ENCODE peak calls at places on chromosomes 7 and 10, in ten cellular contexts. C is kidney epithelial cell; M is CD8-positive, alpha-beta T cell; E is cardiac fibroblast; F is colonic mucosa; Z is HepG2; X is endothelial cell of umbilical vein; S is IMR-90; H is psoas muscle; O is heart left ventricle. K is an unnamed sample.

GRCh38 chr10:74967850-74968620 is 141.6 kb downstream of the KAT6B start:
- DNase-seq in M (no peak), O (no peak), F (no peak), X (peak; percentile 66), C (no peak), E (no peak), H (no peak), Z (peak; percentile 37), S (no peak), K (no peak)

GRCh38 chr10:113524120-113524519 is 28.7 kb upstream of the HABP2 start:
- DNase-seq in F (no peak), X (no peak), C (no peak), O (no peak), H (no peak), S (no peak), Z (peak; percentile 11), M (no peak), E (no peak), K (no peak)

GRCh38 chr7:16396766-16397496 is 24.4 kb downstream of the CRPPA start:
- DNase-seq in M (no peak), E (no peak), H (no peak), O (no peak), S (peak; percentile 2), X (peak; percentile 2), F (no peak), Z (no peak), C (no peak), K (no peak)

GRCh38 chr7:158695726-158696452 is 8.7 kb downstream of the NCAPG2 start:
- DNase-seq in M (peak; percentile 50), C (no peak), Z (peak; percentile 35), H (no peak), E (peak; percentile 94), O (no peak), F (peak; percentile 75), X (peak; percentile 82), S (peak; percentile 77), K (peak; percentile 61)

GRCh38 chr7:157663061-157663863 is 326.5 kb downstream of the DNAJB6 start:
- DNase-seq in S (no peak), C (no peak), Z (no peak), E (no peak), H (peak; percentile 44), M (no peak), X (no peak), O (no peak), F (no peak), K (no peak)

GRCh38 chr7:157771689-157772088 is 434.9 kb downstream of the DNAJB6 start:
- DNase-seq in C (no peak), Z (no peak), H (no peak), X (no peak), O (no peak), S (no peak), E (no peak), F (no peak), M (no peak), K (no peak)

GRCh38 chr10:36023939-36024338 is 381.8 kb upstream of the FZD8 start:
- DNase-seq in H (no peak), O (no peak), X (peak; percentile 27), C (peak; percentile 79), S (peak; percentile 79), Z (peak; percentile 3), F (no peak), E (peak; percentile 72), M (no peak), K (peak; percentile 45)

GRCh38 chr7:121138262-121138933 is 149.9 kb downstream of the CPED1 start:
- DNase-seq in X (no peak), S (no peak), Z (no peak), F (no peak), C (no peak), H (no peak), O (no peak), M (no peak), E (no peak), K (no peak)

GRCh38 chr10:48594799-48595198 is 10.1 kb downstream of the ARHGAP22 start:
- DNase-seq in F (no peak), E (no peak), C (no peak), M (no peak), S (no peak), O (no peak), H (no peak), X (no peak), Z (no peak), K (no peak)

GRCh38 chr10:33334839-33335549 is 527 bp upstream of the NRP1 start:
- DNase-seq in S (peak; percentile 87), M (no peak), E (peak; percentile 96), F (peak; percentile 71), X (peak; percentile 91), H (peak; percentile 86), O (peak; percentile 88), C (no peak), Z (peak; percentile 36), K (peak; percentile 74)

GRCh38 chr10:103540722-103541121 is 47.2 kb downstream of the NEURL1 start:
- DNase-seq in Z (no peak), S (peak; percentile 13), E (peak; percentile 24), H (no peak), C (no peak), X (no peak), F (no peak), M (no peak), O (no peak), K (no peak)

GRCh38 chr10:50992972-50993766 is 81.1 kb upstream of the PRKG1 start:
- DNase-seq in O (peak; percentile 61), H (no peak), X (no peak), F (peak; percentile 25), Z (no peak), M (no peak), E (peak; percentile 87), S (peak; percentile 88), C (no peak), K (no peak)

GRCh38 chr10:21265622-21266021 is 259.9 kb downstream of the SKIDA1 start:
- DNase-seq in M (no peak), X (no peak), O (no peak), H (no peak), Z (peak; percentile 28), C (no peak), E (peak; percentile 54), F (no peak), S (peak; percentile 24), K (no peak)

GRCh38 chr7:141094336-141095070 is 20.6 kb downstream of the TMEM178B start:
- DNase-seq in O (no peak), E (no peak), C (no peak), S (no peak), X (no peak), Z (no peak), F (no peak), H (no peak), M (no peak), K (no peak)

GRCh38 chr10:29680091-29680490 is 45.3 kb upstream of the SVIL start:
- DNase-seq in M (no peak), S (no peak), H (no peak), X (no peak), O (no peak), F (no peak), C (no peak), E (no peak), Z (no peak), K (no peak)

GRCh38 chr10:29675984-29676383 is 41.2 kb upstream of the SVIL start:
- DNase-seq in C (no peak), S (no peak), Z (no peak), X (no peak), H (no peak), F (no peak), M (no peak), E (no peak), O (no peak), K (no peak)

GRCh38 chr10:29671968-29672367 is 37.2 kb upstream of the SVIL start:
- DNase-seq in X (no peak), Z (no peak), C (no peak), M (no peak), H (no peak), E (no peak), S (no peak), F (no peak), O (no peak), K (no peak)

GRCh38 chr10:29681700-29682444 is 47.1 kb upstream of the SVIL start:
- DNase-seq in M (peak; percentile 67), F (no peak), S (no peak), O (peak; percentile 60), H (no peak), C (no peak), Z (no peak), E (no peak), X (no peak), K (no peak)

DNA sequence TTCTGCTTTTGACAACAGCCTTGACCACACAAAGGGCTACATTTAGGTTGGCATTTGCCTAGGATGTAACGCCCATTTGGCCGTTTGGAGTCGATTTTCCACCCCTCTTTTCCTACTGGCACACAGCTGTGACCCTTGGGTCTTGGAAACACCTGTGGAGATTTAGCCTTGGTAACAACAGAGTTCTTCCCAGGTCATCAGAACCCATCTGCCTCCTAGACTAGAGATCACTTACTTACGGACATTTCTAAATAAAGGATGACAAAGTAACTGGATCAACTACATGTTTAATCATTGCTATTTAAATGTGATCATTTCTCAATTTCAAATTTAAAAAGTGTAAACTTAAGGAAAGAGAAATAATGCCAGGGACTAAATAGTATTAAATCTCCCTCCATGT is 42.0 kb upstream of the SVIL start:
- DNase-seq in F (no peak), Z (no peak), S (no peak), O (no peak), X (no peak), M (no peak), C (no peak), E (no peak), H (no peak), K (no peak)
- H3K4me3 ChIP-seq in F (no peak overlapping the region), Z (no peak overlapping the region), S (no peak overlapping the region), O (no peak overlapping the region), X (no peak overlapping the region), M (no peak overlapping the region), C (no peak overlapping the region), E (no peak overlapping the region), H (no peak overlapping the region), K (no peak overlapping the region)

GRCh38 chr10:88991161-88991899 is 732 bp downstream of the FAS start:
- DNase-seq in E (peak; percentile 76), M (peak; percentile 63), F (peak; percentile 81), X (peak; percentile 63), C (no peak), Z (peak; percentile 54), S (peak; percentile 68), H (peak; percentile 78), O (peak; percentile 86), K (peak; percentile 52)
- TF ChIP-seq CTCF in E (no peak), M (no peak), F (no peak), X (no peak), C (peak; percentile 18), Z (no peak), S (no peak), H (no peak), O (no peak), K (peak; percentile 8)

GRCh38 chr10:70119197-70119596 is 13.4 kb downstream of the AIFM2 start:
- DNase-seq in X (no peak), S (no peak), O (no peak), M (no peak), F (no peak), E (no peak), H (no peak), C (no peak), Z (no peak), K (no peak)
- H3K4me3 ChIP-seq in X (no peak overlapping the region), S (no peak overlapping the region), O (no peak overlapping the region), M (no peak overlapping the region), F (no peak overlapping the region), E (no peak overlapping the region), H (no peak overlapping the region), C (no peak overlapping the region), Z (no peak overlapping the region), K (no peak overlapping the region)

DNA sequence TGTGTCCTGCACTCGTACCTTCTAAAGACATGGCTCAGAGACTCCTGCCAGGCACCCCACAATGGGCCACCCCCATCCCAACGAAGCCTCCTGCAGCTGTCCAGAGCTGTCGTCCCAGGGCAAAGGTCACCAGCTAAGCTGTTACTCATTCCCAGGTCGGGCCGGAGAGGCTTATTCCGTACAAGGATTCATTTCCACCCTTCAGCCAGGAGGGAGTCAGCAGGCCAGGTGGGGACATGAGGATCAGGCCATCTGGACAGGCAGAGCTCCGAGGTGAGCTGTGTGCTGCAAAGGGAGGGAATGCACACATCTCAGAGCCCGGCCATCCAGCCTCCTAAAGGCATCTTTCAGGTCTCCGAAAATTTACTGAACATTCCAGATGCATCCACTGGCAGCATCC is 63.9 kb upstream of the NANOS1 start:
- DNase-seq in H (peak; percentile 63), C (no peak), E (no peak), S (no peak), M (no peak), F (no peak), X (no peak), O (no peak), Z (no peak), K (no peak)
- TF ChIP-seq CTCF in H (no peak), C (no peak), E (no peak), S (no peak), M (no peak), F (no peak), X (no peak), O (no peak), Z (no peak), K (no peak)

K was measured in astrocyte of the cerebellum.